ENCODE peak calls at places on chromosomes 7 and 10, in nine cellular contexts. E is tibial artery; G is CD8-positive, alpha-beta T cell; F is aorta; H is A549; W is ascending aorta; J is left lung; L is suprapubic skin; Q is pancreas. C is an unnamed sample. For H3K9me3, the result is how much of the 10 kb centered on the place peaks cover.

GRCh38 chr7:34928052-34928451 is 109.2 kb downstream of the DPY19L1 start:
- DNase-seq in E (no peak), G (peak), F (no peak), H (peak), W (no peak), J (peak), L (no peak), Q (peak), C (peak)

GRCh38 chr10:21517134-21517982 is 8.1 kb downstream of the SKIDA1 start:
- DNase-seq in E (peak), G (no peak), F (peak), H (peak), W (no peak), J (no peak), L (no peak), Q (peak), C (no peak)

GRCh38 chr10:79072041-79072441 is 3.3 kb downstream of the ZMIZ1 start:
- DNase-seq in E (peak), G (no peak), F (no peak), H (no peak), W (no peak), J (no peak), L (no peak), Q (no peak), C (no peak)

GRCh38 chr10:127853868-127854768 is 38.6 kb downstream of the CLRN3 start:
- DNase-seq in E (peak), G (peak), F (peak), H (peak), W (no peak), J (peak), L (no peak), Q (peak), C (peak)

GRCh38 chr7:17015575-17015974 is 133.8 kb upstream of the AGR3 start:
- DNase-seq in E (no peak), G (no peak), F (no peak), H (no peak), W (no peak), J (no peak), L (no peak), Q (no peak), C (no peak)

GRCh38 chr10:110852255-110852896 is 19.4 kb upstream of the PDCD4 start:
- DNase-seq in E (no peak), G (no peak), F (no peak), H (no peak), W (no peak), J (no peak), L (no peak), Q (no peak), C (no peak)

GRCh38 chr10:47063858-47064257 is 152.6 kb downstream of the PTPN20 start:
- DNase-seq in E (no peak), G (no peak), F (no peak), H (no peak), W (no peak), J (no peak), L (no peak), Q (no peak), C (no peak)

GRCh38 chr7:155808551-155809331 is 3.5 kb downstream of the SHH start:
- DNase-seq in E (no peak), G (no peak), F (no peak), H (peak), W (no peak), J (no peak), L (no peak), Q (peak), C (no peak)

GRCh38 chr7:71735961-71736556 is 604.1 kb downstream of the GALNT17 start:
- DNase-seq in E (peak), G (peak), F (peak), H (peak), W (no peak), J (peak), L (no peak), Q (peak), C (peak)

GRCh38 chr7:116271161-116271979 is 61.0 kb downstream of the TES start:
- DNase-seq in E (peak), G (no peak), F (no peak), H (peak), W (no peak), J (no peak), L (no peak), Q (no peak), C (no peak)

GRCh38 chr10:99930731-99931550 is 78.8 kb downstream of the DNMBP start:
- DNase-seq in E (no peak), G (no peak), F (no peak), H (peak), W (no peak), J (peak), L (no peak), Q (no peak), C (no peak)

GRCh38 chr7:1676550-1677071 is 6.5 kb downstream of the ELFN1 start:
- DNase-seq in E (no peak), G (no peak), F (peak), H (no peak), W (no peak), J (no peak), L (peak), Q (no peak), C (no peak)

GRCh38 chr10:70132098-70133029 is at the start of gene AIFM2:
- DNase-seq in E (peak), G (peak), F (peak), H (peak), W (no peak), J (peak), L (peak), Q (peak), C (peak)

GRCh38 chr10:113177163-113177935 is 227.3 kb downstream of the TCF7L2 start:
- DNase-seq in E (no peak), G (no peak), F (no peak), H (no peak), W (no peak), J (no peak), L (no peak), Q (no peak), C (no peak)

GRCh38 chr10:106189254-106189653 is 975.3 kb downstream of the SORCS1 start:
- DNase-seq in E (no peak), G (no peak), F (no peak), H (peak), W (no peak), J (no peak), L (no peak), Q (no peak), C (no peak)

GRCh38 chr7:124130-124949 is 68.0 kb upstream of the FAM20C start:
- DNase-seq in E (no peak), G (no peak), F (no peak), H (no peak), W (no peak), J (no peak), L (no peak), Q (no peak), C (no peak)

GRCh38 chr10:78894841-78895195 is 173.9 kb upstream of the ZMIZ1 start:
- DNase-seq in E (no peak), G (no peak), F (no peak), H (no peak), W (no peak), J (no peak), L (peak), Q (no peak), C (no peak)

GRCh38 chr10:91253300-91253699 is 32.8 kb downstream of the PCGF5 start:
- DNase-seq in E (no peak), G (no peak), F (no peak), H (no peak), W (no peak), J (no peak), L (no peak), Q (no peak), C (no peak)

GRCh38 chr7:95011156-95011928 is 103.9 kb downstream of the PPP1R9A start:
- DNase-seq in E (no peak), G (no peak), F (no peak), H (peak), W (no peak), J (no peak), L (no peak), Q (no peak), C (no peak)

GRCh38 chr7:113085781-113086390 is 741 bp downstream of the GPR85 start:
- DNase-seq in E (no peak), G (no peak), F (no peak), H (peak), W (no peak), J (no peak), L (no peak), Q (no peak), C (no peak)

GRCh38 chr7:20722941-20723340 is 63.7 kb downstream of the SP8 start:
- DNase-seq in E (no peak), G (no peak), F (no peak), H (no peak), W (no peak), J (no peak), L (no peak), Q (no peak), C (no peak)

GRCh38 chr10:6694447-6695155 is 114.5 kb upstream of the PRKCQ start:
- DNase-seq in E (no peak), G (no peak), F (no peak), H (peak), W (no peak), J (no peak), L (no peak), Q (no peak), C (no peak)

GRCh38 chr10:97053285-97053684 is 132.5 kb downstream of the SLIT1 start:
- DNase-seq in E (no peak), G (no peak), F (no peak), H (no peak), W (no peak), J (no peak), L (no peak), Q (no peak), C (no peak)

GRCh38 chr7:79199961-79200360 is 253.5 kb downstream of the MAGI2 start:
- DNase-seq in E (no peak), G (no peak), F (no peak), H (no peak), W (no peak), J (no peak), L (no peak), Q (no peak), C (no peak)

DNA sequence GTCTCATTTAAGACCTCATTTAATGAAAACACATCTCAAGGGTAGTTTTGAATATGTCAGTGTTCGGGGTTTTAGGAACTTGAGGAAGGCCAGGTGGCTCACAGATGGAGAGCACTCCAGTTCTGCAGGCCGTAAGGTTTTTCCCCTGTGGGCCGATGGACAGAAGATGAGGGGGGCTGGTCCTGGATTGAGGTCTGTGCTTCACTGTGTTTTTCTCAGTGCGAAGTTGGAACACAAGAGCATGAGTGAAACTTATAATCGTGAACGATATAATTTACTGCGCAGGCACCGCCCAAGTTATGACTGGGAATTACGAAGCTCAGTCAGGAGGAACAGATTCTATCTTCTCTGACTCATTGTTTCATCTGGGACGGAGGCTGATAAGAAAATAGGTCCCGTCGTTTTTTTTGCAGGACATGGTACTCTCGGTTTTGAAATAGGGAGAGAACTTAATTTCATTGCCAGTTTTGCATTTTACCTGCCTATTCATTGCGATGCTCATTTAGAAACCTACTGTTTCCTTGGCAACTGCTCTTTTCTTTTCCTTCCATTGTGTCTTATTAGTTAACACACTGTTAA is 591.0 kb upstream of the PFKP start:
- DNase-seq in E (no peak), G (no peak), F (no peak), H (no peak), W (no peak), J (no peak), L (no peak), Q (no peak), C (no peak)
- H3K9me3 ChIP-seq in E (under half), G (under half), F (under half), H (under half), W (under half), J (under half), L (under half), Q (under half), C (under half)

GRCh38 chr7:27241189-27242045 is 1.2 kb upstream of the EVX1 start:
- DNase-seq in E (no peak), G (no peak), F (no peak), H (no peak), W (no peak), J (no peak), L (no peak), Q (no peak), C (no peak)
- H3K9me3 ChIP-seq in E (under half), G (under half), F (under half), H (under half), W (under half), J (under half), L (under half), Q (under half), C (under half)

GRCh38 chr7:157788573-157788972 is 451.8 kb downstream of the DNAJB6 start:
- DNase-seq in E (no peak), G (no peak), F (peak), H (no peak), W (no peak), J (no peak), L (no peak), Q (peak), C (no peak)
- H3K9me3 ChIP-seq in E (under half), G (under half), F (under half), H (under half), W (under half), J (under half), L (under half), Q (under half), C (under half)

DNA sequence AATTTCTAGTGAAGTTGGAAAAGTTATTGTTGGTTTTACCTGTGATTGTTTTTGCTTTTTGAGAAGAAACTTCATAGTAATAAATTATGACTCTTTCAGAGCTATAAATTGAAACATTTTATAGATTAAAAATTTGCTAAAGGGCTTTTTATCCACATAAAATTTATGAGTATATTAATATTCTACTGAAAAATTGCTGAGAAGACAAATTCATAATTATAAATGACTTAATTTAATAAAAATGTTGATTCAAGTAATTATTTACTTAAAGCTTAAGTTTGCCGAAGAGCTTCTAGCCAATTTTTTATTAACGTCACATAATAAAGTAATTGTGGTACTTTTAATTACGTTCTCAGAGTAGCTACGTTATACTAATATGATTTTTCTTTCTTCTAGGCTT is 761.7 kb downstream of the DNAJB9 start:
- DNase-seq in E (no peak), G (no peak), F (no peak), H (no peak), W (no peak), J (no peak), L (no peak), Q (no peak), C (no peak)
- H3K9me3 ChIP-seq in E (under half), G (under half), F (under half), H (under half), W (under half), J (under half), L (under half), Q (under half), C (under half)

GRCh38 chr7:64223366-64223765 is 4.9 kb upstream of the ZNF679 start:
- DNase-seq in E (no peak), G (no peak), F (no peak), H (no peak), W (no peak), J (no peak), L (no peak), Q (no peak), C (no peak)
- H3K9me3 ChIP-seq in E (under half), G (under half), F (under half), H (under half), W (under half), J (half or more), L (under half), Q (under half), C (under half)

GRCh38 chr7:55469271-55469681 is 103.0 kb downstream of the VOPP1 start:
- DNase-seq in E (no peak), G (peak), F (no peak), H (no peak), W (no peak), J (no peak), L (no peak), Q (no peak), C (no peak)

GRCh38 chr7:55468495-55468894 is 103.4 kb downstream of the LANCL2 start:
- DNase-seq in E (no peak), G (no peak), F (no peak), H (no peak), W (no peak), J (no peak), L (no peak), Q (no peak), C (no peak)

GRCh38 chr7:55464422-55464821 is 99.3 kb downstream of the LANCL2 start:
- DNase-seq in E (no peak), G (no peak), F (no peak), H (no peak), W (no peak), J (no peak), L (no peak), Q (no peak), C (no peak)

GRCh38 chr7:55467047-55467593 is 102.0 kb downstream of the LANCL2 start:
- DNase-seq in E (no peak), G (no peak), F (no peak), H (no peak), W (no peak), J (no peak), L (no peak), Q (no peak), C (no peak)

GRCh38 chr7:55463863-55464262 is 98.7 kb downstream of the LANCL2 start:
- DNase-seq in E (no peak), G (no peak), F (no peak), H (no peak), W (no peak), J (no peak), L (no peak), Q (no peak), C (no peak)
- H3K9me3 ChIP-seq in E (under half), G (under half), F (under half), H (under half), W (under half), J (under half), L (under half), Q (under half), C (under half)

GRCh38 chr7:158976849-158977593 is 120.7 kb downstream of the DYNC2I1 start:
- DNase-seq in E (peak), G (peak), F (peak), H (peak), W (peak), J (peak), L (peak), Q (peak), C (peak)

GRCh38 chr7:158976468-158976848 is 120.1 kb downstream of the DYNC2I1 start:
- DNase-seq in E (no peak), G (peak), F (no peak), H (no peak), W (no peak), J (no peak), L (no peak), Q (no peak), C (no peak)

GRCh38 chr7:158973440-158973839 is 117.1 kb downstream of the DYNC2I1 start:
- DNase-seq in E (no peak), G (peak), F (no peak), H (peak), W (no peak), J (no peak), L (no peak), Q (peak), C (no peak)

GRCh38 chr7:158973941-158974785 is 117.8 kb downstream of the DYNC2I1 start:
- DNase-seq in E (no peak), G (no peak), F (no peak), H (no peak), W (no peak), J (no peak), L (no peak), Q (peak), C (no peak)

DNA sequence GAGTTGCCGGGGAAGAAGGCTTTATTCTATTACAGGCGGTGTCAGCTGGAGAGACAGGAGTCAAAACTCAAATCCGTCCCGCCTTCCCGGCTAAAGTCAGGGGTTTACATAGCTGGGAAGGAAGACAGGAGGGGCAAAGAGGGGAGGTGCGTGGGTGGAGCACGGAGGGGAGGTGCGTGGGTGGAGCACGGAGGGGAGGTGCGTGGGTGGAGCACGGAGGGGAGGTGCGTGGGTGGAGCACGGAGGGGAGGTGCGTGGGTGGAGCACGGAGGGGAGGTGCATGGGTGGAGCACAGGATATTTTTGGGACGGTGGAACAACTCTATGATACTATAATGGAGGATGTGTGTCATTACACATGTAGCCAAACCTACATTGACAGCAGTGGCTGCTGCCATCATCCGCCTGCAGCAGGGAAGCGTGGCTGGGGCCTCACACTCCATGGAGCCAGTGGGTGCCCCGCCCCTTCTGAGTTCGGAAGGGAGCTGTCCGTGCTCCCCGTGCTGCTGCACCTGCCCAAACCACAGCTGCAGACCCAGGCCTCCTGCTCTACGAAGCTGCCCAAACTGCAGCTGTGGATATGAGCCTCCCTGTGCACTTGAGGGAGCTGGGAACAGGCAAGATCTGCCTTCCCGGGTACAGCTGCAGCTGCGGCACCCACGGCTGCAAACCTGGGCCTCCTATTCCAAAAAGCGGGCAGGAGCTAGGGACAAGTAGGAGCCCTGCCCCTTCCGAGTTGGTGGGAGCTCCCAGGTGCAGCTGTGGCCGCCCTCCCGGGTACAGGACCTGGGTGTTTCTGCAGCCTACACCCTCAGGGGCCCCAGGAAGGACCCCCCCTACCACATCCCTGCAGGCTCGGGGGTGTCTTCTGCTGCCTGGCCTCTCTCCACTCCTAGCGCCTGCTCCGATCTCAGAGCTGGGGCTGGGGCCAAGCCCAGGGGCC is 119.4 kb downstream of the DYNC2I1 start:
- DNase-seq in E (no peak), G (peak), F (no peak), H (no peak), W (no peak), J (no peak), L (no peak), Q (no peak), C (no peak)
- H3K9me3 ChIP-seq in E (under half), G (under half), F (under half), H (under half), W (under half), J (under half), L (under half), Q (under half), C (under half)

DNA sequence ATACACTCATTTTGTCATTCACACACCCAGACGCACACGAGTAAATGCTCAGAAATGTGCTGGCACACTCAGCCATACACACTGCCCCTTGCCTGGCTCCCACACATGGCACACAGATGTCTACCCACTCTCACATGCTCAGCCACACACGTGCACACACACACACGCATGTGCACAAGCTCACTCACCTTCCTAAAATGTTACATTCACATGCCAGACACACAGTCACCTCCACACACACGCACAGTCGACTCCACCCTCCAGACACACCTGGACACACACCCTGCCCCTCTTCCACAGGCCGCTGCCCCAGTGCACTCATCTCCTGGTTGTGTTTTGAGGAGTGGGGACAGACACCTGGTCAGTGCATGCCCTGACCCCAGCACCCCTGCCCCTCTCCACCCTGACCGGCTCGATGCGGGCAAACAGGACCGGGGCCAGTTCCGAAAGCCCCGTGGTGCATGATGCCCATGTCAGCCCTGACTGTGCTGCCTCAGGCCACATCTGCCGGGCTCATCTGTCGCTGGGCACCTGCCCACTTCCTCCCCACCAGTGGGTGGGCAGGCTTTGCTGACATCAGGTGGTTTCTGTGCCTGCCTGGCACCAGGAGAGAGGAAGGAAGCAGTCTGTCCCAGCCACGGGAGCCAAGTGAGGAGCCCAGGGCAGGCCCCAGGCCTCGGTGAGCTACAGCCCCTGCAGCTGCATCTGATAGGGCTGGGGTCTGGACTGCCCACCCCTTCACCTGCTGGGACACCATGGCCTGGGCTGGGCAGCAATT is 84.9 kb upstream of the ZNF716 start:
- DNase-seq in E (no peak), G (no peak), F (no peak), H (no peak), W (no peak), J (no peak), L (no peak), Q (no peak), C (no peak)
- H3K9me3 ChIP-seq in E (under half), G (under half), F (under half), H (under half), W (under half), J (half or more), L (under half), Q (under half), C (half or more)

C was measured in tibial nerve.